ENCODE peak calls at places on chromosomes 5 and 9, in eight cellular contexts. P is HCT116; W is fibroblast of lung; Q is ovary; I is SK-N-SH; N is IMR-90; M is CD8-positive, alpha-beta T cell; C is hepatocyte. A is an unnamed sample.

GRCh38 chr5:149345892-149346222 is 558 bp downstream of the GRPEL2 start:
- DNase-seq in N (peak; percentile 50), I (no peak), C (peak; percentile 44), P (no peak), Q (no peak), W (peak; percentile 50), M (no peak), A (no peak)

GRCh38 chr9:88684046-88684445 is 149.1 kb downstream of the NXNL2 start:
- DNase-seq in Q (no peak), C (no peak), M (no peak), W (no peak), P (no peak), I (no peak), N (no peak), A (no peak)

GRCh38 chr5:161105563-161105962 is 253.6 kb upstream of the ATP10B start:
- DNase-seq in I (no peak), W (peak; percentile 70), P (no peak), Q (no peak), M (no peak), C (no peak), N (no peak), A (no peak)

GRCh38 chr5:143454936-143455516 is 51.5 kb upstream of the NR3C1 start:
- DNase-seq in M (no peak), I (no peak), C (no peak), P (no peak), N (no peak), W (no peak), Q (no peak), A (no peak)

GRCh38 chr9:136674786-136675349 is 12.2 kb downstream of the EGFL7 start:
- DNase-seq in I (no peak), N (no peak), W (no peak), C (peak; percentile 79), Q (no peak), M (no peak), P (no peak), A (no peak)

GRCh38 chr5:133049726-133050048 is 2.1 kb upstream of the HSPA4 start:
- DNase-seq in I (peak; percentile 63), M (no peak), C (peak; percentile 37), Q (no peak), N (no peak), W (no peak), P (no peak), A (no peak)

GRCh38 chr9:120655005-120655622 is 59.2 kb downstream of the MEGF9 start:
- DNase-seq in I (no peak), Q (no peak), P (no peak), N (peak; percentile 70), W (peak; percentile 62), C (no peak), M (no peak), A (no peak)

GRCh38 chr9:136740971-136741884 is 1.5 kb downstream of the LCN10 start:
- DNase-seq in Q (no peak), C (no peak), I (peak; percentile 68), M (no peak), P (no peak), N (peak; percentile 34), W (no peak), A (no peak)

GRCh38 chr9:110029422-110029814 is 178.5 kb downstream of the C9orf152 start:
- DNase-seq in Q (no peak), M (no peak), I (no peak), N (peak; percentile 85), W (peak; percentile 94), P (no peak), C (peak; percentile 78), A (no peak)

GRCh38 chr9:3768286-3768685 is 242.5 kb upstream of the RFX3 start:
- DNase-seq in P (no peak), Q (no peak), W (peak; percentile 50), N (peak; percentile 34), I (no peak), M (no peak), C (no peak), A (no peak)

GRCh38 chr5:134735243-134735642 is 3.1 kb upstream of the CAMLG start:
- DNase-seq in P (no peak), C (no peak), Q (no peak), N (no peak), M (no peak), I (no peak), W (no peak), A (no peak)

GRCh38 chr9:114460513-114461225 is 44.6 kb downstream of the WHRN start:
- DNase-seq in M (no peak), Q (no peak), C (peak; percentile 33), N (no peak), P (no peak), I (no peak), W (no peak), A (peak; percentile 26)

GRCh38 chr5:137070521-137070920 is 428.6 kb downstream of the SPOCK1 start:
- DNase-seq in W (no peak), Q (no peak), M (no peak), N (no peak), I (peak; percentile 22), C (no peak), P (no peak), A (peak; percentile 53)

GRCh38 chr9:70411930-70412677 is 2.4 kb downstream of the KLF9 start:
- DNase-seq in W (peak; percentile 86), Q (peak; percentile 78), C (peak; percentile 62), P (peak; percentile 27), I (peak; percentile 57), M (peak; percentile 65), N (peak; percentile 71), A (peak; percentile 91)

GRCh38 chr9:127390563-127390962 is 6.4 kb upstream of the SLC2A8 start:
- DNase-seq in Q (no peak), I (no peak), N (no peak), W (no peak), C (peak; percentile 83), P (no peak), M (no peak), A (peak; percentile 45)
- H3K27ac ChIP-seq in Q (no peak overlapping the region), I (no peak overlapping the region), N (no peak overlapping the region), W (no peak overlapping the region), C (peak overlapping the region; percentile 96), P (no peak overlapping the region), M (no peak overlapping the region), A (no peak overlapping the region)

DNA sequence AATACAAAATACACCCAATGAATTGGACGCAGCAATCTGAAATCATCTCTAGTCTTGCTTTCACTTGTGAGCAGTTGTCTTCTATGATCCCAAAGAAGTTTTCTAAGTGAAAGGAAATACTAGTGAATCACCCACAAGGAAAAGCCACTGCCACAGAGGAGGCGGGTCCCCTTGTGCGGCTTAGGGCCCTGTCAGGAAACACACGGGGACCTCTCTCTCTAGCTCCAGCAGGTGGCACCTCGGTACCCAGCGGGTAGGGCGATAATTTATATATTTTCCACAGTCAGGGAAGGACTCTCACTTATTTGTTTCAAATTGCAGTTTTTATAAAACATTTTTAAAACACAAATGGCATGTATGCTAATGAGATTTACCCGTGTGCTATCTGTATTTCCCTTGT is 417.1 kb downstream of the KDM4C start:
- DNase-seq in C (no peak), N (no peak), I (peak; percentile 13), M (no peak), Q (no peak), P (no peak), W (no peak), A (no peak)
- TF ChIP-seq CTCF in C (no peak), N (no peak), I (no peak), M (no peak), Q (no peak), P (peak; percentile 45), W (no peak), A (no peak)

GRCh38 chr5:60487885-60488425 is 212.0 kb downstream of the DEPDC1B start:
- DNase-seq in W (no peak), Q (no peak), I (peak; percentile 57), M (no peak), C (peak; percentile 46), N (no peak), P (no peak), A (no peak)
- H3K4me3 ChIP-seq in W (no peak overlapping the region), Q (no peak overlapping the region), I (peak overlapping the region; percentile 43), M (no peak overlapping the region), C (no peak overlapping the region), N (no peak overlapping the region), P (no peak overlapping the region), A (peak overlapping the region; percentile 58)

DNA sequence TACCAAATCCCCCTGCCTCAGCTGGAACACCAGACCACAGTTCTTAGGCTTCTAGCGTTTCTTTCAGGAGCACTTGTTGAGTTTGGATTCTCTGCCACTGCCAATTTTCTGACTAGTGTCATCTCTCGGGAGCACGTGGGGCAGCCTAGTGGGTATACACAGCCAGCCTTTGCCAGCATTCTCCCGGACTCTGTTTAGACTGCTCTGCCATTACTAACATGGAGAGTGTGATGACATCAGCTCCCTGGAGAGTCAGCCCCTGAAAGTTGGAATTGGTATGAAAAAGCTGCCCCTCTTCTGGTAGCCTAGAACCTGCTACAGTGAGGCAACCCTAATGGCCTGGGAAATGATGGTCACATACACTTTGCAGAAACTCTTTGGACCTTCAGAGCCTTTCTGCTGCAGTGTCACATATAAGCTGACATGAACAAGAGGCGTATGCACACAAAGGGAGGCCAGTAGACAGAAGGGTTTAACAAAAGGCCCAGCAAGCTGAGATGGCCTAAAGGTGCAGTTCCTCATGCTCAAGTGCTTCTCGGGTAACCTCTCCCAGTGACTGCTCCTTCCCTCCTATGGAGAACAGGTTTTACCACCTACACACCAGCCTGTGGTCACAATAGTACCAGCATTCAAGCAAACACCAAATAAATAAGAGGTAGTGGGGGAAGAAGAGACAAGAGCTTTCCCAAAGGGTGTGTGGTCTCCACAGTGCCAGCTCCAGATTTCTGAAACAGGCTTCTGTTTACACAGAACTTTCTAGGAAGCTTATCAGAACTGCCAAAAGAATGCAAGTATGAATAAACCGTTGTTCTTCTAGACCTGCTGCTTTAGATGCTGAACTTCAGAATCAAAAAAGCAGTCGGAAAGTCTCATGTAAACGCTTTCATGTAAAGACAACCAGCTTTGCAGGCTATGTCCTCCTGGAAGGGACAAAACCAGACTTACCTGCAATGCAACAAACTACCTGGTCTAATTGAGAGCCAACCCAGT is 16.5 kb downstream of the SPACA9 start:
- DNase-seq in M (no peak), W (no peak), C (no peak), Q (no peak), P (no peak), N (no peak), I (no peak), A (peak; percentile 41)
- H3K27ac ChIP-seq in M (no peak overlapping the region), W (no peak overlapping the region), C (peak overlapping the region; percentile 16), Q (no peak overlapping the region), P (no peak overlapping the region), N (no peak overlapping the region), I (no peak overlapping the region), A (no peak overlapping the region)

DNA sequence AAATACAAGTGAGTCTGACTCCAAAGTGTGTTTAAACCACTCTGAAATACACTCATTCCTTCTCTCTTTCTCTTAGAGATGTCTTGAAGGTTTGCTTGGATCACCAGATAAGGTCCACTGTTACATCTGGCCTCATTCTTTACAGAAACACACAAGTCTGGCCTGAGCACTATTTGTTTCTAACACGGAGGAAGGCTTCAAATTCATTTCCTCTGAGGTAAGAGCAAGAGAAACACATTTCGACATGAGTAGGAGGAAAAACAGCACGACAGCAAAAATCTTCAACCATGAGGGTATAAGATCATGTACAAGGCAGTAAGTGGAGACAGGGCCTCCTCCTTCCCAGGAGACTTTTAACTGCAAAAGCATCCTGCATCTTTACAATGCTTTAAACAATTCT is 8.0 kb downstream of the SIL1 start:
- DNase-seq in Q (no peak), I (no peak), W (peak; percentile 87), N (peak; percentile 95), M (no peak), C (peak; percentile 60), P (no peak), A (no peak)
- TF ChIP-seq CTCF in Q (no peak), I (no peak), W (no peak), N (no peak), M (no peak), C (no peak), P (no peak), A (no peak)

A was measured in coronary artery.